ENCODE peak calls at places on chromosome 10, in seven cellular contexts. P, R, H, J, K, Y and Z are unnamed samples.

GRCh38 chr10:7857259-7857658 is 39.0 kb downstream of the TAF3 start:
- DNase-seq in Y (no peak), K (no peak), R (no peak), P (no peak), H (no peak), J (no peak), Z (no peak)

GRCh38 chr10:11045995-11046394 is 28.3 kb downstream of the CELF2 start:
- DNase-seq in R (no peak), Y (no peak), H (no peak), J (no peak), K (no peak), P (no peak), Z (no peak)

GRCh38 chr10:88979153-88979562 is 11.4 kb upstream of the FAS start:
- DNase-seq in J (peak), R (no peak), P (no peak), K (no peak), Y (no peak), H (no peak), Z (peak)

GRCh38 chr10:111338798-111339197 is 262.0 kb downstream of the ADRA2A start:
- DNase-seq in R (no peak), P (no peak), K (no peak), H (no peak), J (no peak), Y (no peak), Z (no peak)

GRCh38 chr10:72355214-72355555 is 466 bp upstream of the DNAJB12 start:
- DNase-seq in P (no peak), R (no peak), K (no peak), H (no peak), J (no peak), Y (no peak), Z (no peak)

GRCh38 chr10:1100143-1100542 is 44.0 kb downstream of the WDR37 start:
- DNase-seq in K (no peak), Y (no peak), H (no peak), P (no peak), R (no peak), J (no peak), Z (no peak)

GRCh38 chr10:28796606-28797512 is 119.5 kb downstream of the BAMBI start:
- DNase-seq in J (no peak), H (no peak), Y (peak), P (no peak), K (no peak), R (no peak), Z (no peak)

GRCh38 chr10:125089486-125089885 is 70.9 kb downstream of the CTBP2 start:
- DNase-seq in P (no peak), R (no peak), H (no peak), K (no peak), J (no peak), Y (no peak), Z (no peak)

GRCh38 chr10:3784510-3785250 is at the start of gene KLF6:
- DNase-seq in K (peak), P (peak), J (no peak), R (no peak), Y (no peak), H (no peak), Z (no peak)

GRCh38 chr10:98098247-98098646 is 36.2 kb upstream of the R3HCC1L start:
- DNase-seq in P (no peak), J (no peak), Y (no peak), K (no peak), H (no peak), R (no peak), Z (no peak)

GRCh38 chr10:42878134-42878820 is 95.7 kb downstream of the BMS1 start:
- DNase-seq in Y (no peak), P (no peak), J (no peak), H (no peak), R (no peak), K (no peak), Z (no peak)

GRCh38 chr10:13773496-13774170 is 186.9 kb downstream of the PRPF18 start:
- DNase-seq in R (no peak), H (no peak), Y (no peak), P (no peak), K (no peak), J (no peak), Z (no peak)

GRCh38 chr10:27861781-27862180 is 116.2 kb upstream of the MKX start:
- DNase-seq in R (no peak), H (no peak), J (no peak), K (no peak), Y (no peak), P (no peak), Z (no peak)

GRCh38 chr10:111211241-111211640 is 134.4 kb downstream of the ADRA2A start:
- DNase-seq in K (no peak), J (no peak), H (no peak), Y (no peak), P (no peak), R (no peak), Z (no peak)

GRCh38 chr10:104330168-104331117 is 7.8 kb downstream of the ITPRIP start:
- DNase-seq in K (no peak), P (no peak), J (peak), Y (no peak), R (peak), H (no peak), Z (no peak)

GRCh38 chr10:52652431-52653220 is 120.0 kb downstream of the MBL2 start:
- DNase-seq in K (no peak), H (peak), R (no peak), P (no peak), J (no peak), Y (no peak), Z (no peak)

GRCh38 chr10:101380353-101381017 is 26.5 kb downstream of the BTRC start:
- DNase-seq in R (no peak), K (peak), H (no peak), Y (no peak), J (no peak), P (no peak), Z (no peak)

GRCh38 chr10:63819753-63820347 is 298.6 kb downstream of the REEP3 start:
- DNase-seq in R (peak), P (peak), J (peak), H (peak), Y (no peak), K (peak), Z (peak)

GRCh38 chr10:84226616-84227015 is 1.3 kb upstream of the LRIT2 start:
- DNase-seq in Y (no peak), K (no peak), P (no peak), H (no peak), R (no peak), J (no peak), Z (no peak)